ENCODE peak calls at places on chromosomes 12 and 14, in ten cellular contexts. H, S, Y, O, B, I, T, W, D and L are unnamed samples.

GRCh38 chr14:96383445-96383844 is 8.5 kb upstream of the AK7 start:
- DNase-seq in D (no peak), S (no peak), I (no peak), B (no peak), Y (no peak), T (no peak), O (no peak), H (no peak), W (no peak), L (no peak)

GRCh38 chr14:75140620-75141019 is 13.8 kb upstream of the NEK9 start:
- DNase-seq in B (no peak), Y (no peak), D (no peak), O (no peak), H (no peak), S (no peak), I (no peak), W (no peak), T (no peak), L (no peak)

GRCh38 chr14:42921876-42922275 is 1315.2 kb downstream of the LRFN5 start:
- DNase-seq in S (no peak), B (no peak), W (no peak), O (no peak), D (no peak), Y (no peak), I (no peak), T (no peak), H (no peak), L (no peak)

GRCh38 chr14:92247937-92248336 is 75.0 kb upstream of the SLC24A4 start:
- DNase-seq in W (no peak), Y (no peak), I (no peak), O (no peak), H (no peak), T (no peak), B (no peak), S (no peak), D (no peak), L (no peak)

GRCh38 chr12:69052613-69053408 is 119.8 kb upstream of the CPM start:
- DNase-seq in W (peak; percentile 90), I (no peak), T (peak; percentile 33), S (peak; percentile 32), H (no peak), O (no peak), B (no peak), Y (no peak), D (no peak), L (peak; percentile 44)

GRCh38 chr12:56695327-56696101 is 7.4 kb upstream of the PTGES3 start:
- DNase-seq in I (no peak), Y (no peak), S (no peak), D (no peak), B (no peak), H (no peak), O (no peak), W (peak; percentile 29), T (no peak), L (no peak)

GRCh38 chr14:77682158-77682553 is 25.7 kb downstream of the ALKBH1 start:
- DNase-seq in B (no peak), S (no peak), Y (no peak), H (no peak), T (no peak), D (no peak), I (no peak), W (peak; percentile 35), O (no peak), L (no peak)

GRCh38 chr12:112869091-112869490 is 37.7 kb upstream of the OAS1 start:
- DNase-seq in O (no peak), S (no peak), B (no peak), W (no peak), I (no peak), T (no peak), Y (no peak), H (no peak), D (no peak), L (no peak)

GRCh38 chr12:59654061-59654460 is 58.2 kb downstream of the SLC16A7 start:
- DNase-seq in D (no peak), H (no peak), Y (no peak), B (no peak), O (no peak), I (no peak), W (no peak), S (no peak), T (no peak), L (no peak)

GRCh38 chr12:13204428-13204827 is 7.9 kb downstream of the EMP1 start:
- DNase-seq in H (no peak), Y (no peak), O (no peak), S (no peak), I (no peak), B (no peak), D (no peak), T (no peak), W (no peak), L (peak; percentile 56)

GRCh38 chr14:55610717-55611370 is 30.8 kb downstream of the KTN1 start:
- DNase-seq in W (no peak), B (no peak), D (no peak), Y (no peak), H (no peak), T (no peak), I (no peak), O (no peak), S (no peak), L (no peak)

GRCh38 chr14:97025722-97026121 is 228.5 kb downstream of the VRK1 start:
- DNase-seq in S (no peak), W (no peak), B (no peak), I (no peak), D (no peak), Y (no peak), T (no peak), H (no peak), O (no peak), L (no peak)

DNA sequence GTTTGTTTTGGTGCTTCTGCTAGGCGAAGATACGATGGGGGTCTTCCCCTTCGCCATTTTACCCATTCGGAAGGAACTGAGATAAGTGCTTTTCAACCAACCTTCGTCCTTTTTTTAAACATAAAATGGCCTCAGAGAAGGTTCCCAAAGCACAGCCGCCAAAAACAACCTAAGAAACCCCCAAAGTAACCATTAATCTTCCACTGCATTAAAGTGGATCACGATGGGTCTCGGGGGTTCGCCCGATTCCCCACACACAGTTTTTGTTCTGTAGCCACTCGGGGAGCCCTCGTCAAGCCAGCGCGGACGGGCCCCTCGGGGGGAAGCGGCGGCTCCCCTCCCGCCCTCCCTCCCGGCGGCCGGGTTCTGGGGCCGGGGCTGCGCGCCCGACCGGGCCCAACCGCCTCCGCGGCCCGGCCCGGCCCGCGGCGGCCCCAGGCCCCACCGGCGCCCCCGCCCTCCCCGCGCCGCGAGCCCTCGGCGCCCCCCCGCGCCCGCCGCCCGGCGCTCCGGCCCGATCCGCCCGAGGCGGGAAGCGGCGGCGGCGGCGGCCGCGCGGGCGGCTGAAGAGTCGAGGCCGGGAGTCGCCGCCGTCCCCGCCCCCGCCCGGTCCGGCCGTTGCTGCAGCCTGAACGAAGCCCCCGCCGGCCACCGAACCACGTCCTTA is 805 bp downstream of the GTF2A1 start:
- DNase-seq in S (no peak), D (peak; percentile 50), W (peak; percentile 73), B (peak; percentile 43), Y (peak; percentile 45), H (peak; percentile 29), O (peak; percentile 53), T (peak; percentile 43), I (no peak), L (no peak)
- H3K4me3 ChIP-seq in S (peak overlapping the region; percentile 85), D (peak overlapping the region; percentile 89), W (peak overlapping the region; percentile 91), B (peak overlapping the region; percentile 87), Y (peak overlapping the region; percentile 80), H (peak overlapping the region; percentile 88), O (peak overlapping the region; percentile 85), T (peak overlapping the region; percentile 46), I (peak overlapping the region; percentile 47), L (peak overlapping the region; percentile 84)

DNA sequence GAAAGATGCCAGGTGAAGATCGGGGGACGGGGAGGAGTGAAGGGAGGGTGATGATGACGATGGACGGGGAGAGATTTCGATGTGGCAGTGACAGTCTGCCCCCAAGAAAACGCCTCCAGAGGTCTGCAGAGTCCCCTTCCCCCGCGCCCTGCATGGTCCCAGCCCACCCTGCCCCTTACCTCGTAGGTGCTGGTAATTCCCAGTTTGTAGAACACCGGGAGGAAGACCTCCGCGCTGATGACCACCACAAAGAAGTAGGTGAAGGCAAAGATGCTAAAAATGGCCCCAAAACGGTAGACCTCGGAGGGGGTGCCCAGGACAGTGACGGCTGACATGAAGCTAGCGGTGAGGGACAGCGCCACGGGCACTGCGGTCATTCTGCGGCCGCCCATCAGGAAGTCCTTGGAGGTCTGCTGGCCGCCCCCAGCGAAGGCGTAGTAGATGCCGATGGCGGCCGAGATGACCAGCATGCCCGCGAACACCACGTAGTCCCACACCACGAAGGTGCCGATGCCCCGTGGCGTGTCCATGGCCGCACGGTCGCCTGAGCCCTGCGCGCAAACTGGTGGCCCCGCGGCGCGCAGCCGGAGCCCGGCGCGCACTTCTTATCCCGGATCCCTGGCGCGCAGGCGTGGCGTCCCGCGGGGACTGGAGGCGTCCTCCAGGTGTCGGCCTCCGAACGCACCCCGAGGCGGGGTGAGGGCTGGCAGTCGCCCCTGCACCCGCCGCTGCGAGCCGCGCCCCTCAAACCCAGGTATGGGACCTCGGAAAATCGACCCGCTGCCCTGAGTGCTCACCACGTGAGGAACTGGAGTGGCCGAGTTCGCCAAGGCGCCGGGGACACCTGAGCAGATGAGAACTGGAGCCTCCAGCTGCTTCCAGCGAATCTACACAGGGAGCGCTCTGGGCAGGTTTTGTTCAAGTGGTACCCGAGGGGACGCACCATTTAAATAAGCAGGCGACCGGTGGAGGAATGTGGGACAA is at the start of gene SLC5A8:
- DNase-seq in T (peak; percentile 3), I (no peak), D (no peak), O (no peak), S (no peak), H (peak; percentile 9), Y (no peak), W (no peak), B (no peak), L (no peak)
- H3K27me3 ChIP-seq in T (peaks cover 11% of the 10 kb centered on the region), I (peaks cover 12% of the 10 kb centered on the region), D (no peaks in the 10 kb centered on the region), O (peaks cover 64% of the 10 kb centered on the region), S (no peaks in the 10 kb centered on the region), H (peaks cover 31% of the 10 kb centered on the region), Y (peaks cover 75% of the 10 kb centered on the region), W (peaks cover 34% of the 10 kb centered on the region), B (peaks cover 23% of the 10 kb centered on the region), L (peaks cover 11% of the 10 kb centered on the region)

GRCh38 chr14:102507891-102508312 is 1.7 kb downstream of the ANKRD9 start:
- DNase-seq in H (no peak), T (no peak), B (no peak), W (no peak), Y (no peak), D (no peak), I (no peak), S (no peak), O (no peak), L (no peak)
- H3K4me3 ChIP-seq in H (no peak overlapping the region), T (no peak overlapping the region), B (no peak overlapping the region), W (peak overlapping the region; percentile 85), Y (peak overlapping the region; percentile 73), D (no peak overlapping the region), I (no peak overlapping the region), S (no peak overlapping the region), O (peak overlapping the region; percentile 76), L (no peak overlapping the region)

DNA sequence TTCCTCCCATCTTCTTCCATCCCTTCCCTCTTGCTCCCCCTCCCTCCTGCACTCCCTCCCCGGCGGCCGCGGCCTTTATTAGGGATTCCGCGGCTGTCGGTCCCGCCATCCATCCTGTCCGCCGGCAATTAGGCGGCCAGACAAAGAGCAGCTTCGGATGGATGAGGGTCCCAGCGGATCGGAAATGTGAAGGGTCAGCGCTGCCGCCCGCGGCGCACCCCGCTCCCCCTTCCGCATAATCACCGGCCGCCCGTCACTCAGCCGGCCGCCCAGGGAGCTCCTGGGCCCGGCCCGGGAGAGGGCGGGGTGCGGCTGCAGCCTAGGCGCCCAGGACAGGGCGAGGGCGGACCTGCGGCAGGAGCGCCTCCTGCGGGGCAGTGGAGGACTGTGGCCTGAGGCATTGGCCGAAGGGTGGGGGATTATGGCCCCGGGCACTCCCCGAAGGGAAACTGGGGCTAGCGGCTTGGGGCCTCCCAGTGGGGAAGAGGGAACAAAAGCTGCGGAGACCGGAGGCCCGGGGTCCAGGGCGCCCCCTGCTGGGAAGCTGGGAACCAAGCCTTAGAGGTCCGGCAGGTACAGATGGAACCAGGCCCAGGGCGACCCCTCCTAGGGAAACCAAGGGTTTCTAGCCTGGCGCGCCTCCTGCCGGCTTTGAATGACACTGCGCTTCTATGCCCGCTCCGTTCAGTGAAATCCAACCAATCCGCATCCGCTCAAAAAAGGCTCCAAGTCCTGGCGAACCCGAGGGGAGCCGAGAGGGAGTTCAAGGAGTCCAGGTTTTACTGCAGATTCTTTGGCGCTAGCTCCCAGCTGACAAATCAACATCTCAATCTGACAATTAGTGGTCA is 4.4 kb upstream of the DNAJC22 start:
- DNase-seq in B (peak; percentile 75), O (peak; percentile 78), S (no peak), W (peak; percentile 88), H (peak; percentile 88), Y (peak; percentile 76), I (peak; percentile 88), D (peak; percentile 79), T (peak; percentile 70), L (peak; percentile 30)
- H3K27me3 ChIP-seq in B (peaks cover 42% of the 10 kb centered on the region), O (peaks cover 82% of the 10 kb centered on the region), S (peaks cover 24% of the 10 kb centered on the region), W (peaks cover 69% of the 10 kb centered on the region), H (peaks cover 77% of the 10 kb centered on the region), Y (peaks cover 100% of the 10 kb centered on the region), I (peaks cover 91% of the 10 kb centered on the region), D (peaks cover 7% of the 10 kb centered on the region), T (peaks cover 18% of the 10 kb centered on the region), L (peaks cover 85% of the 10 kb centered on the region)